ENCODE peak calls at places on chromosome 11, in eight cellular contexts. I is stimulated activated CD4-positive, alpha-beta T cell treated with anti-CD3 and anti-CD28 coated beads, Interleukin-1b, Interleukin-23, amount 100 ng/mL, for 4 hours; Q is Karpas-422; X is HEK293T; S is activated naive CD4-positive, alpha-beta T cell; W is CD8-positive, alpha-beta T cell; V is iPS-NIHi11; G is fibroblast of the conjunctiva. L is an unnamed sample.

GRCh38 chr11:122659676-122660571 is 4.4 kb downstream of the UBASH3B start:
- DNase-seq in I (no peak), Q (no peak), X (no peak), S (no peak), W (no peak), V (no peak), G (no peak), L (no peak)

GRCh38 chr11:125402436-125402835 is 93.6 kb downstream of the FEZ1 start:
- DNase-seq in I (no peak), Q (peak), X (no peak), S (no peak), W (no peak), V (no peak), G (no peak), L (no peak)

GRCh38 chr11:2271077-2271326 is 614 bp upstream of the ASCL2 start:
- DNase-seq in I (peak), Q (no peak), X (no peak), S (peak), W (peak), V (no peak), G (no peak), L (no peak)

GRCh38 chr11:117022526-117022925 is 75.7 kb downstream of the SIK3 start:
- DNase-seq in I (no peak), Q (no peak), X (no peak), S (no peak), W (no peak), V (no peak), G (no peak), L (no peak)

GRCh38 chr11:61910473-61911123 is 6.8 kb downstream of the RAB3IL1 start:
- DNase-seq in I (no peak), Q (no peak), X (no peak), S (no peak), W (no peak), V (no peak), G (no peak), L (no peak)

GRCh38 chr11:66220566-66220935 is 47.9 kb upstream of the RAB1B start:
- DNase-seq in I (no peak), Q (no peak), X (no peak), S (no peak), W (no peak), V (no peak), G (no peak), L (no peak)

GRCh38 chr11:41872458-41872857 is 413.0 kb upstream of the LRRC4C start:
- DNase-seq in I (no peak), Q (no peak), X (no peak), S (no peak), W (no peak), V (peak), G (no peak), L (no peak)

GRCh38 chr11:35879361-35879760 is 64.5 kb upstream of the LDLRAD3 start:
- DNase-seq in I (no peak), Q (no peak), X (no peak), S (no peak), W (no peak), V (no peak), G (no peak), L (no peak)

GRCh38 chr11:107251298-107251697 is 206.3 kb downstream of the CWF19L2 start:
- DNase-seq in I (no peak), Q (no peak), X (no peak), S (no peak), W (no peak), V (no peak), G (no peak), L (no peak)

GRCh38 chr11:21446939-21447590 is 745.8 kb upstream of the ANO5 start:
- DNase-seq in I (no peak), Q (no peak), X (no peak), S (no peak), W (no peak), V (no peak), G (no peak), L (no peak)

GRCh38 chr11:113311536-113311935 is 2.8 kb upstream of the TTC12 start:
- DNase-seq in I (no peak), Q (no peak), X (no peak), S (no peak), W (no peak), V (no peak), G (no peak), L (no peak)

GRCh38 chr11:13375798-13376197 is 87.2 kb downstream of the BTBD10 start:
- DNase-seq in I (no peak), Q (no peak), X (no peak), S (no peak), W (no peak), V (no peak), G (no peak), L (no peak)

GRCh38 chr11:126282742-126283591 is at the start of gene TIRAP:
- DNase-seq in I (peak), Q (peak), X (peak), S (peak), W (peak), V (peak), G (no peak), L (no peak)

GRCh38 chr11:4851033-4851432 is 2.0 kb upstream of the OR51S1 start:
- DNase-seq in I (no peak), Q (no peak), X (no peak), S (no peak), W (no peak), V (no peak), G (no peak), L (no peak)

GRCh38 chr11:124394408-124394807 is 4.4 kb downstream of the OR8B3 start:
- DNase-seq in I (no peak), Q (no peak), X (no peak), S (no peak), W (no peak), V (no peak), G (peak), L (no peak)